ENCODE peak calls at places on chromosomes 11 and 22, in four cellular contexts. A is ascending aorta, S is Caco-2, D is A549. H is an unnamed sample. For H3K9me3, the result is how much of the 10 kb centered on the place peaks cover.

GRCh38 chr11:85665756-85666155 is 827 bp upstream of the CREBZF start:
- DNase-seq in S (no peak), A (no peak), D (no peak), H (no peak)

GRCh38 chr11:133263332-133263731 is 269.0 kb downstream of the OPCML start:
- DNase-seq in D (no peak), A (no peak), S (no peak), H (no peak)

GRCh38 chr11:2836335-2837095 is 49.1 kb downstream of the CDKN1C start:
- DNase-seq in A (no peak), S (no peak), D (no peak), H (no peak)

GRCh38 chr11:66126808-66127555 is 56.9 kb downstream of the PACS1 start:
- DNase-seq in S (no peak), D (no peak), A (peak), H (no peak)

GRCh38 chr11:134559617-134559992 is 147.6 kb upstream of the B3GAT1 start:
- DNase-seq in D (no peak), S (peak), A (peak), H (peak)

GRCh38 chr11:82978422-82979099 is 77.0 kb downstream of the DDIAS start:
- DNase-seq in A (no peak), D (peak), S (no peak), H (no peak)

GRCh38 chr11:125476721-125477120 is 19.3 kb downstream of the FEZ1 start:
- DNase-seq in A (no peak), S (no peak), D (no peak), H (no peak)

GRCh38 chr11:14109742-14110141 is 147.2 kb downstream of the SPON1 start:
- DNase-seq in S (no peak), A (no peak), D (no peak), H (no peak)

GRCh38 chr22:46273432-46274148 is 5.8 kb downstream of the TTC38 start:
- DNase-seq in S (no peak), A (no peak), D (no peak), H (no peak)

GRCh38 chr11:131025020-131025419 is 108.7 kb upstream of the SNX19 start:
- DNase-seq in A (no peak), S (no peak), D (peak), H (no peak)
- TF ChIP-seq CTCF in A (no peak), S (peak), D (peak), H (no peak)

GRCh38 chr11:26539517-26539916 is 32.5 kb downstream of the MUC15 start:
- DNase-seq in A (no peak), D (no peak), S (no peak), H (no peak)

GRCh38 chr11:26537341-26537740 is 34.7 kb downstream of the MUC15 start:
- DNase-seq in D (no peak), A (no peak), S (no peak), H (no peak)

GRCh38 chr11:26541870-26542269 is 30.2 kb downstream of the MUC15 start:
- DNase-seq in D (no peak), A (no peak), S (no peak), H (no peak)
- H3K9me3 ChIP-seq in D (under half), A (under half), S (under half), H (under half)

DNA sequence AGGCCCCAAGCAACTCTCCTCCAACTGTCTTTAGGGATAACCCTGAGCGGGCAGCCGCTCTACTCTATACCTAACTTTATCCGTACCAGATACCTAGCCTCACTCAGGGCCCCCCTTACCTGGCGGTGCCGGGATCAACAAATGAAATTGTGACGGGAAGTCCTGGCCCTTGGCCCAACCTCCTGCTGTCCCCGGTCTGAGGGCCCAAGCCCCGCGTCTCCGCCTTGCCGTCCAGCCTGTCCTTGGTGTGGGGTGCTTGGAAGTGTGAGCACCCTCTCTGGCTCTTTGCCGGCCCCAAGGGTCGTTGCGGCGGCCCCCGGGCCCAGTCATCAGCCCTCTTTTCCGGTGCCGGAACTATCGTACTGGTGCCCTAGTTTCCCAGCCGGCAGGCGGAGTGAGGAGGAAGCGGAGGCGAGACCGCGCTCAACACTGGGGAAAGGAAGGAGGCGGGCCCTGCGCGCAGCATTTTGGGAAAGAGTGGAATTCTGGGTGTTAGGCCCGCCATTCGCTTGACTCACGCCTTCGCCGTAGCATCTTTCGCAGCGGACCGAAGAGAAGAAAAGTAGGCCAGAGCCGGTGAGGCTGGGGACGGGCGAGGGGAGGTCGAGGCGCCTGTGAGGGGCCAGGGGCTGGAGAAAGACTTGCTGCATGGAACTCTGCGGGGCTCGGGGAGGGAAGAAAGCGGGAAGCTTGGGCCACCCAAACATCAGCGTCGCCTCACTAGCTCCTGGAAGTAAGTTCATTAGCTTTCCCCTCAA is at the start of gene SNRPD3:
- DNase-seq in A (peak), D (peak), S (peak), H (peak)
- TF ChIP-seq CTCF in A (no peak), D (no peak), S (peak), H (peak)

GRCh38 chr22:47604563-47604962 is 842.1 kb downstream of the TBC1D22A start:
- DNase-seq in S (peak), D (no peak), A (peak), H (no peak)
- H3K9me3 ChIP-seq in S (under half), D (under half), A (under half), H (under half)

DNA sequence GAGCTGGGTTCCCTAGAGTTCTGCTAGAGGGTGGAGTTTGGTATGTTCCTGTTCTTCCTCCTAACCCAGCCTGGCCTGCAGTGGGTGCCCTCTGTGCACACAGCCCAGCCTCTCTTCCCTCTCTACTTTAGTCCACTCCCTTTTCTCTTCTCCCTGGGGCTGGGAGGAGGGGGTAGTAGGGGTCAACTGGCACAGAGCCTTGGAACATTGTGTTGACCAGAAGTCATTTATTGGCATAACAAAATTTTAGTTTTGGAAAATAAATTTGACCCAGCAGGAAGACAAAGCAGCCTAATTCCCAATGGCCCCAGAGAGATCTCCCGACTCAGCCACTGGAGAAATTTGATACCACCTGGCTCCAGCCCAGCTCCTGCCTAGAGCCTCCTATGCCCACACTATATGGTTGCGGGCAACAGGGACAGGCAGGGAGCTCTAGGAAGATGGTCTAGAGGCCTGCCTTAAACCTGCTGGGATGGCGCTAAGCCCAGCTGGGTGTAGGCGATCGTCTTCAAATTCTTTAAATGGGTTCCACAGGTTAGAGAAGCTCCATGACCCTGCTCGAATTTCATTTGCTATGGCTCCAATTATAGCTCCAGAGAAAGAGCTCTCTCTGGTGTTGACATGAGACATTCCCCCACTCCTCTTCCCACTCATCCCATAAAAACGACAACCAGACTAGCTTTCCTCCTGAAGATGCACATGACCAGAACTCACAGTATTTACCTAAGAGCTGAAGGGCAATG is 9.9 kb downstream of the PCSK7 start:
- DNase-seq in A (peak), D (no peak), S (peak), H (peak)
- TF ChIP-seq CTCF in A (no peak), D (no peak), S (no peak), H (no peak)

GRCh38 chr11:1126491-1126926 is 31.2 kb upstream of the MUC5AC start:
- DNase-seq in A (no peak), D (no peak), S (no peak), H (no peak)
- H3K9me3 ChIP-seq in A (under half), D (under half), S (under half), H (under half)

DNA sequence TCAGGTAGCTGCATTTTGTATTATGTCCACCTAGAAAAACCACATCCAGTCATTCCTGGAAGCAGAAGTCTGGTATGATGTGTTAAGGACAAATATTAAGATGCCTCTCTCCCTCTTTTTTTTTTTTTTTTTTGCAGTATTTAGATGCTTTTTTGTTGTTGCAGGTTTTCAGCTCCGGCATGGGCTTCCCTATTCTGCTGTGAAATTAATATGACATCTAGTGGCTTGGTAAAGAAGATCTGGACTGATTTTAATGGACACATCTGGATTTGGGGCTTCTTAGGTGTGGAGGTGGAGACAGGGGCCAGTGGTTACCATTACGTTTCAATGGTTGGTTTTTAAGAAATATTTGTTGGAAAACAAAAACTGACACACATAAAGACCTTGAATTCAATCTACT is 47.5 kb upstream of the RASSF10 start:
- DNase-seq in S (no peak), A (no peak), D (peak), H (no peak)
- TF ChIP-seq CTCF in S (no peak), A (no peak), D (peak), H (no peak)

GRCh38 chr22:48908547-48908946 is 919.1 kb downstream of the BRD1 start:
- DNase-seq in D (no peak), S (no peak), A (no peak), H (peak)

GRCh38 chr22:48905206-48905975 is 922.3 kb downstream of the BRD1 start:
- DNase-seq in A (peak), S (no peak), D (no peak), H (no peak)

GRCh38 chr22:48902983-48903650 is 924.6 kb downstream of the BRD1 start:
- DNase-seq in D (no peak), A (peak), S (no peak), H (no peak)

GRCh38 chr22:48907591-48907990 is 920.1 kb downstream of the BRD1 start:
- DNase-seq in D (no peak), S (no peak), A (no peak), H (no peak)

GRCh38 chr22:48906177-48906835 is 921.4 kb downstream of the BRD1 start:
- DNase-seq in D (no peak), S (no peak), A (peak), H (no peak)
- H3K9me3 ChIP-seq in D (under half), S (under half), A (under half), H (under half)

GRCh38 chr22:23240639-23241389 is 60.5 kb downstream of the BCR start:
- DNase-seq in D (peak), S (peak), A (no peak), H (no peak)
- TF ChIP-seq CTCF in D (no peak), S (no peak), A (no peak), H (no peak)

H was measured in suprapubic skin.